ENCODE peak calls at places on chromosomes 4 and X, in nine cellular contexts. X is CD8-positive, alpha-beta memory T cell; B is small intestine; D is PC-3; E is CD8-positive, alpha-beta T cell; J is suprapubic skin; N is mammary epithelial cell; Y is cardiac muscle cell; P is AG04450. H is an unnamed sample.

GRCh38 chrX:134026732-134027311 is 41.4 kb upstream of the GPC3 start:
- DNase-seq in X (no peak), B (peak), D (peak), E (no peak), J (no peak), N (peak), Y (peak), P (no peak), H (peak)

GRCh38 chrX:101230636-101231035 is 11.1 kb downstream of the DRP2 start:
- DNase-seq in X (no peak), B (no peak), D (peak), E (no peak), J (no peak), N (peak), Y (no peak), P (no peak), H (no peak)

GRCh38 chr4:141177171-141177570 is 43.5 kb upstream of the ZNF330 start:
- DNase-seq in X (no peak), B (no peak), D (no peak), E (no peak), J (no peak), N (no peak), Y (no peak), P (no peak), H (no peak)

GRCh38 chr4:72366601-72367000 is 202.4 kb downstream of the ADAMTS3 start:
- DNase-seq in X (no peak), B (no peak), D (no peak), E (no peak), J (no peak), N (no peak), Y (no peak), P (no peak), H (no peak)

GRCh38 chrX:132833373-132833772 is 125.1 kb downstream of the HS6ST2 start:
- DNase-seq in X (no peak), B (no peak), D (no peak), E (no peak), J (no peak), N (no peak), Y (no peak), P (no peak), H (no peak)

GRCh38 chr4:5280845-5281244 is 229.6 kb downstream of the STK32B start:
- DNase-seq in X (no peak), B (no peak), D (no peak), E (no peak), J (no peak), N (no peak), Y (no peak), P (no peak), H (no peak)

GRCh38 chr4:87506974-87507701 is 22.0 kb downstream of the SPARCL1 start:
- DNase-seq in X (no peak), B (no peak), D (no peak), E (no peak), J (no peak), N (peak), Y (peak), P (peak), H (no peak)

GRCh38 chr4:108498925-108499324 is 121.5 kb upstream of the RPL34 start:
- DNase-seq in X (no peak), B (no peak), D (no peak), E (no peak), J (no peak), N (no peak), Y (no peak), P (no peak), H (no peak)

GRCh38 chrX:68807818-68808217 is 21.0 kb upstream of the EFNB1 start:
- DNase-seq in X (no peak), B (no peak), D (peak), E (no peak), J (no peak), N (no peak), Y (peak), P (no peak), H (no peak)

GRCh38 chr4:105541420-105541819 is 11.0 kb upstream of the ARHGEF38 start:
- DNase-seq in X (no peak), B (no peak), D (no peak), E (no peak), J (no peak), N (no peak), Y (no peak), P (no peak), H (no peak)

GRCh38 chrX:69387559-69388487 is 116.3 kb upstream of the NALF2 start:
- DNase-seq in X (peak), B (peak), D (peak), E (no peak), J (no peak), N (peak), Y (peak), P (peak), H (peak)

GRCh38 chr4:175891863-175892262 is 79.8 kb upstream of the GPM6A start:
- DNase-seq in X (no peak), B (peak), D (peak), E (no peak), J (no peak), N (peak), Y (peak), P (no peak), H (no peak)

GRCh38 chr4:105944535-105944934 is 49.3 kb downstream of the NPNT start:
- DNase-seq in X (no peak), B (no peak), D (no peak), E (no peak), J (no peak), N (no peak), Y (peak), P (no peak), H (no peak)

GRCh38 chr4:168598191-168598590 is 101.3 kb downstream of the PALLD start:
- DNase-seq in X (no peak), B (no peak), D (no peak), E (no peak), J (no peak), N (peak), Y (peak), P (no peak), H (no peak)

GRCh38 chr4:68426516-68426915 is 20.7 kb upstream of the TMPRSS11E start:
- DNase-seq in X (no peak), B (no peak), D (no peak), E (no peak), J (no peak), N (no peak), Y (no peak), P (no peak), H (no peak)

GRCh38 chrX:110723844-110724243 is 71.8 kb downstream of the CHRDL1 start:
- DNase-seq in X (no peak), B (no peak), D (no peak), E (no peak), J (no peak), N (no peak), Y (no peak), P (no peak), H (no peak)

GRCh38 chr4:141352775-141353544 is 132.3 kb downstream of the ZNF330 start:
- DNase-seq in X (no peak), B (no peak), D (peak), E (no peak), J (no peak), N (peak), Y (peak), P (peak), H (no peak)

GRCh38 chrX:127317159-127317558 is 497.6 kb downstream of the PRR32 start:
- DNase-seq in X (no peak), B (no peak), D (peak), E (no peak), J (no peak), N (no peak), Y (no peak), P (no peak), H (no peak)

GRCh38 chr4:177125656-177126055 is 184.0 kb upstream of the NEIL3 start:
- DNase-seq in X (no peak), B (no peak), D (no peak), E (no peak), J (no peak), N (no peak), Y (peak), P (no peak), H (no peak)

GRCh38 chrX:73849054-73849453 is 286.1 kb downstream of the CHIC1 start:
- DNase-seq in X (no peak), B (no peak), D (no peak), E (no peak), J (no peak), N (no peak), Y (no peak), P (no peak), H (no peak)

GRCh38 chr4:111632752-111633151 is 512.5 kb upstream of the FAM241A start:
- DNase-seq in X (no peak), B (no peak), D (peak), E (no peak), J (no peak), N (peak), Y (peak), P (no peak), H (no peak)

GRCh38 chrX:141935645-141936044 is 32.0 kb downstream of the MAGEC1 start:
- DNase-seq in X (no peak), B (no peak), D (no peak), E (no peak), J (no peak), N (no peak), Y (no peak), P (no peak), H (no peak)

GRCh38 chr4:139593091-139593564 is 37.1 kb upstream of the SETD7 start:
- DNase-seq in X (no peak), B (no peak), D (no peak), E (no peak), J (no peak), N (peak), Y (peak), P (peak), H (no peak)

GRCh38 chr4:952881-953573 is 20.3 kb downstream of the DGKQ start:
- DNase-seq in X (no peak), B (no peak), D (no peak), E (no peak), J (no peak), N (no peak), Y (no peak), P (no peak), H (peak)

GRCh38 chr4:336893-337142 is 796 bp upstream of the ZNF141 start:
- DNase-seq in X (no peak), B (no peak), D (peak), E (no peak), J (no peak), N (no peak), Y (no peak), P (no peak), H (no peak)

GRCh38 chr4:83174844-83175414 is 60.4 kb upstream of the PLAC8 start:
- DNase-seq in X (no peak), B (no peak), D (no peak), E (no peak), J (no peak), N (no peak), Y (no peak), P (no peak), H (no peak)

GRCh38 chrX:153794897-153795816 is 689 bp downstream of the SSR4 start:
- DNase-seq in X (no peak), B (no peak), D (no peak), E (no peak), J (peak), N (no peak), Y (peak), P (no peak), H (no peak)

GRCh38 chrX:126819429-126819828 is at the start of gene PRR32:
- DNase-seq in X (no peak), B (no peak), D (no peak), E (no peak), J (no peak), N (no peak), Y (no peak), P (no peak), H (no peak)

GRCh38 chr4:6703786-6704185 is 5.9 kb downstream of the MRFAP1L1 start:
- DNase-seq in X (no peak), B (no peak), D (no peak), E (no peak), J (no peak), N (no peak), Y (peak), P (no peak), H (no peak)
- H3K27ac ChIP-seq in X (no peak), B (no peak), D (no peak), E (no peak), J (no peak), N (no peak), Y (no peak), P (no peak), H (no peak)

GRCh38 chr4:129362685-129363274 is 266.8 kb downstream of the C4orf33 start:
- DNase-seq in X (peak), B (peak), D (peak), E (peak), J (no peak), N (peak), Y (peak), P (peak), H (peak)

GRCh38 chr4:129353490-129353889 is 257.5 kb downstream of the C4orf33 start:
- DNase-seq in X (no peak), B (no peak), D (no peak), E (no peak), J (no peak), N (no peak), Y (no peak), P (no peak), H (no peak)

GRCh38 chr4:129355529-129355928 is 259.6 kb downstream of the C4orf33 start:
- DNase-seq in X (no peak), B (peak), D (peak), E (no peak), J (no peak), N (no peak), Y (peak), P (no peak), H (no peak)

GRCh38 chr4:129355031-129355430 is 259.1 kb downstream of the C4orf33 start:
- DNase-seq in X (no peak), B (no peak), D (no peak), E (no peak), J (no peak), N (no peak), Y (peak), P (no peak), H (no peak)

DNA sequence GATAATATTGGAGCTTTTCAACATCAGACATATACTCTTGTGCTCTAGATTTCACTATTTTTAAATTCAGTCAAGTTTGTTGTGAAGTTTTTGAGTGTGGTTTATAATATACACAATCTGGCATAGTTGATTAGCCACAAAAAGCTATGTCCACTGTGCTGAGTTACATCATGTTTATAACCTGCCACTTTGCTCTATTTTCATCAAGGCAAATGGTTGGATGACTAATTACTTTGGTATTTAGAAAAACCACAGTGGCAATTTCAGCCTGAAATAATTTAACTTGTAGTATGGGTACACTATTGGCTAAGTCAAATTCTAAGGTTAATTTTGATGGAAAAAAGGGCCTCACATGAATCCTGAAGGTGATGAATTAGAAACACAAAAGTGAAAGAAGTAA is 262.6 kb downstream of the C4orf33 start:
- DNase-seq in X (no peak), B (no peak), D (peak), E (no peak), J (no peak), N (peak), Y (peak), P (no peak), H (no peak)
- H3K27ac ChIP-seq in X (no peak), B (no peak), D (no peak), E (no peak), J (no peak), N (no peak), Y (no peak), P (no peak), H (no peak)

DNA sequence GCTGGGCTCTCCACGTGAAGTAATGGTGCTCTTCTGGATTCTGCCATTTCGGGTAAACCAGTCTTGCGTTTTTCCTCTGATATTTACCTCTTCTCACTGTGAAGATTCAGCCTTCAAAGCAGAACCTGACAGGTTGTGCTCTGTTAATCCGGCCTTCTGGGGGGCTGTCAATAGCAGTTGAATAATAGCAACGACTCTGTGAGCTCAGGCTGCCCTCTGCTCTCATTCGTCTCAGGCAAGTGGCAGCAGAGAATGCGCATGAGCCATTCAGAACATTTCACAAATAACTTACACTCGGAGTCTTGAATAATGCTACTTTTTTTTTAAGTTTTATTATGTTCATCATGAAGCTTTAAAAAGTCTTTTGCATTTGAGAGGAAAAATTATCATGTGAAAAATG is 354.1 kb upstream of the FAT1 start:
- DNase-seq in X (no peak), B (no peak), D (no peak), E (no peak), J (no peak), N (no peak), Y (no peak), P (no peak), H (no peak)
- H3K27ac ChIP-seq in X (no peak), B (no peak), D (no peak), E (no peak), J (no peak), N (no peak), Y (no peak), P (no peak), H (no peak)

DNA sequence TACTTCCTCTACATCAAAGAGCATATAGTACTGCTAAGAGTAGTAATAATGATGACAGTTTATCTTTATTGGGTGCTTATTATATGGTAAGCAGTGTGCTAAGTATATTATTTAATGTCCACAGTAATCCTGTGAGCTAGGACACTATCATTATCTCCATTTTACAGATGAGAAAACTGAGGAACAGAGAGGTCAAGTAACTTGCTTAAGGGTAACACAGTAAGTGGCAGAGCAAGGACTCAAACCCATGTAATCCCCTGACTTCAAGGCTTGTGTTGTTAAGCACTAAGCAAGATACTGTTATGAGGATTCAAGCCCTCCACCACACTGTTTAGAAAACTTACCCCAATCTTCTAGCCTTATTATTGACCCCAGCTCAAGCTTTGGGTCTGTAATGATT is 202.4 kb downstream of the ENOX2 start:
- DNase-seq in X (no peak), B (no peak), D (no peak), E (no peak), J (no peak), N (no peak), Y (no peak), P (no peak), H (no peak)
- H3K27ac ChIP-seq in X (no peak), B (no peak), D (no peak), E (no peak), J (no peak), N (no peak), Y (no peak), P (no peak), H (no peak)

GRCh38 chr4:79082988-79083387 is 143.8 kb upstream of the PAQR3 start:
- DNase-seq in X (no peak), B (no peak), D (no peak), E (no peak), J (no peak), N (no peak), Y (no peak), P (no peak), H (no peak)

GRCh38 chr4:79087091-79087490 is 147.9 kb upstream of the PAQR3 start:
- DNase-seq in X (no peak), B (no peak), D (no peak), E (no peak), J (no peak), N (no peak), Y (no peak), P (no peak), H (no peak)

GRCh38 chr4:79083406-79084010 is 144.3 kb upstream of the PAQR3 start:
- DNase-seq in X (no peak), B (no peak), D (no peak), E (no peak), J (no peak), N (no peak), Y (peak), P (no peak), H (no peak)

GRCh38 chr4:79078339-79078738 is 139.1 kb upstream of the PAQR3 start:
- DNase-seq in X (no peak), B (peak), D (no peak), E (no peak), J (no peak), N (no peak), Y (peak), P (no peak), H (no peak)

DNA sequence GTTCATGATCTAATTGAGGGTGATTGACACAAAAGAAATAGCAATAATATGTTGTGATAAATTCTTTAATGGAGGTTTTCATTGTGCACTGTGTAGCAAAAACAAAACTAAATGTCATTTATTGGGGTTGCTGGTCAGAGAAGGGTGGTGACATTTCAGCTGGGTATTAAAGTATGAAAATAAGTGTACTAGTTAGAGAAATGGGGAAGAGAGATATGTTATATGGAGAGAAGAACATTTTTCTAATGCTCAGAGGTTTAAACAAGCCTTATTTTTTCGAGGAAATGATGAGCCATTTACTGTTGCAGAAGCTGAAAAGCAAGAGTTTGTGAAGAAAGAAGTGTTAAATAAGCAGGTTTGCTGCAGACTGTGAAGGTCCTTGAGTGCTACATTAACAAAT is 142.7 kb upstream of the PAQR3 start:
- DNase-seq in X (no peak), B (no peak), D (no peak), E (no peak), J (no peak), N (no peak), Y (no peak), P (no peak), H (no peak)
- H3K27ac ChIP-seq in X (no peak), B (no peak), D (no peak), E (no peak), J (no peak), N (no peak), Y (peak), P (no peak), H (no peak)

GRCh38 chr4:13920901-13921300 is 293.4 kb upstream of the BOD1L1 start:
- DNase-seq in X (no peak), B (peak), D (peak), E (no peak), J (peak), N (peak), Y (peak), P (peak), H (peak)

GRCh38 chr4:13921805-13922204 is 294.3 kb upstream of the BOD1L1 start:
- DNase-seq in X (no peak), B (no peak), D (no peak), E (no peak), J (no peak), N (no peak), Y (peak), P (no peak), H (no peak)

GRCh38 chr4:13919021-13919441 is 291.5 kb upstream of the BOD1L1 start:
- DNase-seq in X (no peak), B (no peak), D (no peak), E (no peak), J (no peak), N (no peak), Y (peak), P (peak), H (no peak)

GRCh38 chr4:13922459-13922858 is 294.9 kb upstream of the BOD1L1 start:
- DNase-seq in X (no peak), B (no peak), D (no peak), E (no peak), J (no peak), N (no peak), Y (no peak), P (no peak), H (no peak)

GRCh38 chr4:13920111-13920875 is 292.8 kb upstream of the BOD1L1 start:
- DNase-seq in X (no peak), B (no peak), D (peak), E (no peak), J (no peak), N (peak), Y (peak), P (no peak), H (no peak)
- H3K27ac ChIP-seq in X (no peak), B (no peak), D (peak), E (no peak), J (peak), N (peak), Y (no peak), P (peak), H (no peak)

GRCh38 chr4:52861879-52862604 is at the start of gene RASL11B:
- DNase-seq in X (peak), B (peak), D (peak), E (peak), J (peak), N (peak), Y (peak), P (no peak), H (peak)
- H3K27ac ChIP-seq in X (no peak), B (no peak), D (no peak), E (no peak), J (peak), N (no peak), Y (peak), P (no peak), H (no peak)

GRCh38 chr4:89685277-89685676 is 151.7 kb downstream of the SNCA start:
- DNase-seq in X (no peak), B (no peak), D (no peak), E (no peak), J (no peak), N (no peak), Y (no peak), P (no peak), H (no peak)

GRCh38 chr4:89682808-89683207 is 154.2 kb downstream of the SNCA start:
- DNase-seq in X (no peak), B (no peak), D (no peak), E (no peak), J (no peak), N (no peak), Y (no peak), P (no peak), H (no peak)

GRCh38 chr4:89681671-89682070 is 155.3 kb downstream of the SNCA start:
- DNase-seq in X (no peak), B (no peak), D (no peak), E (no peak), J (no peak), N (no peak), Y (no peak), P (no peak), H (no peak)

GRCh38 chr4:89684536-89684935 is 152.4 kb downstream of the SNCA start:
- DNase-seq in X (no peak), B (no peak), D (no peak), E (no peak), J (no peak), N (no peak), Y (peak), P (no peak), H (no peak)

GRCh38 chr4:89681219-89681618 is 155.7 kb downstream of the SNCA start:
- DNase-seq in X (no peak), B (no peak), D (no peak), E (no peak), J (no peak), N (peak), Y (no peak), P (no peak), H (no peak)
- H3K27ac ChIP-seq in X (no peak), B (no peak), D (no peak), E (no peak), J (peak), N (peak), Y (no peak), P (no peak), H (no peak)